ENCODE peak calls at places on chromosomes 3 and 15, in six cellular contexts. M is stomach, F is tibial nerve, D is left cardiac atrium, L is HuH-7.5, G is lower lobe of right lung. O is an unnamed sample.

GRCh38 chr15:71278989-71279756 is 163.9 kb downstream of the THSD4 start:
- DNase-seq in M (peak), F (peak), D (peak), L (peak), G (peak), O (peak)

GRCh38 chr3:128805771-128806170 is 73.6 kb upstream of the ACAD9 start:
- DNase-seq in M (no peak), F (no peak), D (no peak), L (no peak), G (no peak), O (no peak)

GRCh38 chr3:101902041-101902440 is 52.7 kb downstream of the NFKBIZ start:
- DNase-seq in M (no peak), F (no peak), D (no peak), L (no peak), G (no peak), O (no peak)

GRCh38 chr15:73694419-73694818 is 10.2 kb downstream of the CD276 start:
- DNase-seq in M (no peak), F (no peak), D (no peak), L (no peak), G (no peak), O (no peak)

GRCh38 chr3:99366663-99367429 is 271.5 kb upstream of the COL8A1 start:
- DNase-seq in M (no peak), F (no peak), D (no peak), L (no peak), G (no peak), O (no peak)

GRCh38 chr15:63599401-63600000 is 2.3 kb downstream of the FBXL22 start:
- DNase-seq in M (peak), F (no peak), D (peak), L (peak), G (peak), O (no peak)

GRCh38 chr3:197795200-197795599 is 4.1 kb downstream of the LRCH3 start:
- DNase-seq in M (no peak), F (no peak), D (no peak), L (peak), G (no peak), O (peak)

GRCh38 chr3:25229584-25229983 is 198.5 kb upstream of the RARB start:
- DNase-seq in M (no peak), F (no peak), D (no peak), L (no peak), G (no peak), O (no peak)

GRCh38 chr3:58754074-58754473 is 87.5 kb upstream of the FAM3D start:
- DNase-seq in M (no peak), F (no peak), D (no peak), L (no peak), G (no peak), O (no peak)

GRCh38 chr15:78212008-78212407 is 22.4 kb downstream of the ACSBG1 start:
- DNase-seq in M (peak), F (no peak), D (no peak), L (no peak), G (no peak), O (no peak)

GRCh38 chr3:46143951-46144473 is 64.1 kb downstream of the CCR1 start:
- DNase-seq in M (no peak), F (no peak), D (no peak), L (no peak), G (peak), O (no peak)

GRCh38 chr3:33372218-33373081 is 67.8 kb downstream of the UBP1 start:
- DNase-seq in M (peak), F (no peak), D (peak), L (peak), G (no peak), O (no peak)

GRCh38 chr15:71752085-71752484 is 58.3 kb upstream of the NR2E3 start:
- DNase-seq in M (no peak), F (no peak), D (no peak), L (no peak), G (no peak), O (no peak)

GRCh38 chr3:192130534-192131132 is 596.7 kb downstream of the FGF12 start:
- DNase-seq in M (peak), F (no peak), D (peak), L (no peak), G (no peak), O (peak)